ENCODE peak calls at places on chromosomes 7 and 10, in ten cellular contexts. F, B, K, P, Q, V, W, E, M and Y are unnamed samples.

GRCh38 chr10:123563994-123564393 is 102.2 kb upstream of the GPR26 start:
- DNase-seq in F (no peak), W (no peak), E (no peak), P (no peak), V (no peak), M (peak), K (no peak), B (no peak), Q (no peak), Y (no peak)

GRCh38 chr7:51019231-51019844 is 236.6 kb upstream of the GRB10 start:
- DNase-seq in F (no peak), P (peak), M (no peak), E (no peak), B (peak), W (no peak), Q (no peak), K (no peak), V (peak), Y (no peak)

GRCh38 chr10:132382231-132382922 is 14.6 kb upstream of the PWWP2B start:
- DNase-seq in E (no peak), W (no peak), F (no peak), M (no peak), V (no peak), K (no peak), B (no peak), Q (no peak), P (peak), Y (no peak)

GRCh38 chr7:140062118-140062527 is 628 bp downstream of the PARP12 start:
- DNase-seq in E (peak), P (no peak), M (peak), B (no peak), Q (peak), K (no peak), V (peak), F (no peak), W (no peak), Y (peak)

GRCh38 chr10:19119191-19119590 is 70.6 kb downstream of the MALRD1 start:
- DNase-seq in V (no peak), E (no peak), Q (no peak), W (no peak), F (no peak), M (peak), P (no peak), B (no peak), K (no peak), Y (no peak)

GRCh38 chr10:33067481-33067880 is 109.5 kb upstream of the ITGB1 start:
- DNase-seq in M (no peak), B (peak), P (no peak), V (no peak), E (no peak), Q (no peak), W (no peak), K (no peak), F (no peak), Y (no peak)

GRCh38 chr10:94279835-94280709 is 82.7 kb downstream of the NOC3L start:
- DNase-seq in K (peak), V (peak), E (peak), P (no peak), W (peak), B (peak), M (peak), Q (peak), F (peak), Y (peak)

GRCh38 chr10:45602082-45602730 is 70.4 kb downstream of the ZFAND4 start:
- DNase-seq in B (peak), K (no peak), V (no peak), P (no peak), M (no peak), E (no peak), W (no peak), Q (no peak), F (no peak), Y (no peak)

GRCh38 chr10:70367195-70367796 is 15.1 kb downstream of the LRRC20 start:
- DNase-seq in P (no peak), K (no peak), B (peak), F (no peak), W (no peak), Q (no peak), M (no peak), V (no peak), E (no peak), Y (no peak)

GRCh38 chr10:3805791-3806381 is 20.9 kb upstream of the KLF6 start:
- DNase-seq in M (peak), F (no peak), V (no peak), K (no peak), Q (peak), E (peak), B (peak), W (no peak), P (no peak), Y (no peak)

GRCh38 chr10:26468291-26468690 is 30.1 kb downstream of the APBB1IP start:
- DNase-seq in W (no peak), P (no peak), E (no peak), V (no peak), M (no peak), Q (no peak), F (no peak), K (no peak), B (peak), Y (no peak)

GRCh38 chr10:132961-133898 is 2.0 kb upstream of the ZMYND11 start:
- DNase-seq in V (no peak), W (no peak), P (no peak), F (no peak), B (peak), Q (no peak), E (no peak), K (no peak), M (no peak), Y (no peak)

GRCh38 chr10:133309111-133309719 is 501 bp downstream of the ZNF511 start:
- DNase-seq in V (peak), F (peak), B (peak), K (peak), Q (peak), P (no peak), E (peak), W (peak), M (peak), Y (peak)

GRCh38 chr7:91383186-91383585 is 119.0 kb downstream of the FZD1 start:
- DNase-seq in F (no peak), M (no peak), K (no peak), V (no peak), B (peak), W (no peak), P (peak), Q (no peak), E (no peak), Y (no peak)

GRCh38 chr10:129108378-129108777 is 358.7 kb upstream of the MGMT start:
- DNase-seq in K (no peak), M (no peak), Q (no peak), B (no peak), V (no peak), F (no peak), W (no peak), E (no peak), P (no peak), Y (no peak)

GRCh38 chr7:123871998-123872867 is 27.3 kb downstream of the HYAL4 start:
- DNase-seq in B (peak), F (peak), Q (no peak), M (peak), P (peak), E (peak), V (peak), W (peak), K (no peak), Y (peak)

GRCh38 chr10:132836832-132837540 is 51.0 kb upstream of the NKX6-2 start:
- DNase-seq in Q (peak), W (peak), V (no peak), M (peak), E (peak), B (peak), K (peak), F (peak), P (no peak), Y (no peak)

GRCh38 chr7:18541189-18541870 is 45.8 kb downstream of the HDAC9 start:
- DNase-seq in Q (no peak), M (no peak), K (no peak), F (peak), E (no peak), P (peak), B (no peak), W (no peak), V (peak), Y (no peak)

GRCh38 chr10:43350139-43350538 is 21.3 kb upstream of the FXYD4 start:
- DNase-seq in Q (no peak), E (no peak), P (no peak), M (no peak), K (no peak), V (no peak), F (peak), B (no peak), W (no peak), Y (peak)

GRCh38 chr7:9718071-9718470 is 1255.6 kb upstream of the PHF14 start:
- DNase-seq in E (no peak), V (no peak), K (no peak), F (no peak), M (no peak), P (no peak), B (no peak), Q (no peak), W (no peak), Y (no peak)

GRCh38 chr10:11145498-11145855 is 127.8 kb downstream of the CELF2 start:
- DNase-seq in K (no peak), B (no peak), E (peak), V (no peak), F (peak), P (no peak), Q (peak), W (no peak), M (no peak), Y (peak)

GRCh38 chr10:17958049-17958448 is 6.3 kb downstream of the SLC39A12 start:
- DNase-seq in M (no peak), B (no peak), K (no peak), Q (no peak), F (no peak), P (no peak), W (no peak), V (no peak), E (no peak), Y (no peak)

GRCh38 chr10:2949221-2949947 is 118.0 kb upstream of the PFKP start:
- DNase-seq in W (no peak), P (no peak), K (no peak), E (no peak), B (no peak), V (no peak), M (no peak), Q (no peak), F (no peak), Y (no peak)

GRCh38 chr10:7310076-7310475 is 100.8 kb downstream of the SFMBT2 start:
- DNase-seq in K (no peak), M (no peak), P (no peak), B (no peak), W (no peak), Q (no peak), V (no peak), E (no peak), F (no peak), Y (no peak)